ENCODE peak calls at places on chromosomes 12 and 14, in eight cellular contexts. H is heart right ventricle; N is left lung; U is effector memory CD4-positive, alpha-beta T cell; Q is pancreas; A is AG04450; F is testis; L is uterus. E is an unnamed sample.

GRCh38 chr12:24113701-24114100 is 164.2 kb upstream of the SOX5 start:
- DNase-seq in F (no peak), A (no peak), N (no peak), L (no peak), Q (no peak), U (no peak), H (no peak), E (no peak)

GRCh38 chr12:110636516-110636915 is 22.6 kb downstream of the TCTN1 start:
- DNase-seq in Q (no peak), F (no peak), A (no peak), U (no peak), H (no peak), L (no peak), N (no peak), E (no peak)

GRCh38 chr14:76456200-76456599 is 80.3 kb downstream of the ESRRB start:
- DNase-seq in H (no peak), A (no peak), Q (peak), L (no peak), U (no peak), F (peak), N (no peak), E (no peak)

GRCh38 chr14:25150934-25151790 is 101.2 kb upstream of the STXBP6 start:
- DNase-seq in F (no peak), Q (no peak), A (no peak), H (no peak), U (no peak), L (no peak), N (no peak), E (no peak)

GRCh38 chr12:30999723-31000122 is 73.2 kb downstream of the TSPAN11 start:
- DNase-seq in L (no peak), A (no peak), Q (no peak), F (no peak), N (no peak), H (no peak), U (no peak), E (no peak)

GRCh38 chr12:79058342-79058741 is 193.8 kb downstream of the SYT1 start:
- DNase-seq in H (no peak), L (no peak), U (no peak), N (no peak), A (no peak), F (no peak), Q (no peak), E (no peak)

GRCh38 chr14:99747582-99748330 is 45.5 kb upstream of the EML1 start:
- DNase-seq in Q (no peak), H (no peak), U (no peak), L (no peak), N (no peak), A (no peak), F (no peak), E (no peak)

GRCh38 chr14:24398298-24398942 is 383 bp upstream of the NYNRIN start:
- DNase-seq in H (peak), Q (no peak), L (peak), F (no peak), N (no peak), U (no peak), A (no peak), E (no peak)

GRCh38 chr12:115709410-115710065 is 568.0 kb downstream of the MED13L start:
- DNase-seq in A (no peak), N (peak), F (peak), L (peak), U (no peak), H (peak), Q (peak), E (no peak)
- H3K4me3 ChIP-seq in A (no peak), N (no peak), F (no peak), L (no peak), U (no peak), H (no peak), Q (no peak), E (no peak)

GRCh38 chr14:71361874-71362273 is 454.6 kb downstream of the PCNX1 start:
- DNase-seq in F (no peak), Q (no peak), N (no peak), U (no peak), H (no peak), L (no peak), A (no peak), E (no peak)

GRCh38 chr14:71361335-71361734 is 454.1 kb downstream of the PCNX1 start:
- DNase-seq in L (no peak), Q (no peak), F (no peak), H (no peak), A (no peak), U (no peak), N (no peak), E (no peak)

GRCh38 chr14:71359823-71360222 is 452.6 kb downstream of the PCNX1 start:
- DNase-seq in U (no peak), A (no peak), H (no peak), Q (no peak), F (no peak), L (no peak), N (no peak), E (no peak)

GRCh38 chr14:71355324-71356201 is 448.3 kb downstream of the PCNX1 start:
- DNase-seq in L (peak), Q (peak), U (no peak), N (no peak), H (no peak), F (peak), A (no peak), E (no peak)

DNA sequence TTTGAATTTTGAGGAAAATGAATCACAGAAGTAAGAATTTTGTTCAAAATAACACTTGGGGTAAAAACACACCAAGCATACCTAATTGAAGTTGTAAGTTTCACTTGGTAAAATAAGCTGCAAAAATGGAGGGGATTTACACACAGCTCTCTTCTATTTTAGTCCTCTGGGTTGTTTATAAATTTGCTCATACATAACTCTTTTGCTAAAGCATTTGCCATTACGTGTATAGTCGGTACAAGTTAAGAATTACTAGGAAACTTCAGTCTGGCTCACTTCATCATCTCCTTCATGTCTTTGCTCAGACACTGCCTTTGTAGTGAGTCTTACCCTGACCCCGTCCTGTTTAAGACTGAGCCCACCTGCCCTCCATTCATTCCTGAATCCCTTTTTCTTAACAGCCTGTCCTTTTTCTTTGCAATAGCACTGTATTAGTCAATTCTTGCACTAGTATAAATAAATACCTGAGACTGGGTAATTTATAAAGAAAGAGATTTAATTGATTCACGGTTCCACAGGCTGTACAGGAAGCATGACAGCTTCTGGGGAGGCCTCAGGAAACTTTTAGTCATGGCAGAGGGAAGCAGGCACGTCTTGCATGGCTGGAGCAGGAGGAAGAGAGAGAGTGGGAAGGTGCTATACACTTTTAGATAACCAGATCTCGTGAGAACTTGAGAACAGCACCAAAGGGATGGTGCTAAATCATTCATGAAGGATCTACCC is 451.1 kb downstream of the PCNX1 start:
- DNase-seq in F (no peak), L (no peak), Q (no peak), A (peak), U (no peak), H (no peak), N (no peak), E (no peak)
- H3K27ac ChIP-seq in F (no peak), L (no peak), Q (no peak), A (peak), U (no peak), H (no peak), N (no peak), E (no peak)

GRCh38 chr12:25293596-25293995 is 42.9 kb upstream of the KRAS start:
- DNase-seq in L (no peak), U (no peak), Q (no peak), N (no peak), H (no peak), A (no peak), F (no peak), E (no peak)
- H3K4me3 ChIP-seq in L (no peak), U (no peak), Q (no peak), N (no peak), H (no peak), A (no peak), F (no peak), E (no peak)

DNA sequence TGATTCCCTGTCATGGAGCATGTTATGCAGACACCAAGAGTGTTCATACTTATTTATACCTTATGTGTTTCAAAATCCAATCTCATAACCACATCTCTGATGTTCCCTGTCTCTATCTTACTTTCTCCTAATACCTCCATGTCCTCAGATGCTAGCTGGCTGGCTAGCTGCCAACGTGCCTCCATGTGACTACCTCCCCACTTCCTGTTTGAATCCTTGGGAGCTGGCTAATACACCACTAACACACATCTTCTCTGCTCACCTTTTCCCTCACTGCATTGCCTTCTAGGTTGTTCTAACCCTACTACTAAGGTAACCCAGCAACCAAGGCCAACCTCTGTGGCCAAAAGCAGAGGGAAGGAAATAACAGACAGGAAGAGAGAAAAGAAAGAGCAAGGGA is 27.3 kb downstream of the TTC5 start:
- DNase-seq in Q (no peak), A (no peak), U (no peak), N (no peak), L (no peak), F (peak), H (peak), E (no peak)
- H3K27ac ChIP-seq in Q (no peak), A (no peak), U (no peak), N (no peak), L (no peak), F (no peak), H (no peak), E (no peak)

DNA sequence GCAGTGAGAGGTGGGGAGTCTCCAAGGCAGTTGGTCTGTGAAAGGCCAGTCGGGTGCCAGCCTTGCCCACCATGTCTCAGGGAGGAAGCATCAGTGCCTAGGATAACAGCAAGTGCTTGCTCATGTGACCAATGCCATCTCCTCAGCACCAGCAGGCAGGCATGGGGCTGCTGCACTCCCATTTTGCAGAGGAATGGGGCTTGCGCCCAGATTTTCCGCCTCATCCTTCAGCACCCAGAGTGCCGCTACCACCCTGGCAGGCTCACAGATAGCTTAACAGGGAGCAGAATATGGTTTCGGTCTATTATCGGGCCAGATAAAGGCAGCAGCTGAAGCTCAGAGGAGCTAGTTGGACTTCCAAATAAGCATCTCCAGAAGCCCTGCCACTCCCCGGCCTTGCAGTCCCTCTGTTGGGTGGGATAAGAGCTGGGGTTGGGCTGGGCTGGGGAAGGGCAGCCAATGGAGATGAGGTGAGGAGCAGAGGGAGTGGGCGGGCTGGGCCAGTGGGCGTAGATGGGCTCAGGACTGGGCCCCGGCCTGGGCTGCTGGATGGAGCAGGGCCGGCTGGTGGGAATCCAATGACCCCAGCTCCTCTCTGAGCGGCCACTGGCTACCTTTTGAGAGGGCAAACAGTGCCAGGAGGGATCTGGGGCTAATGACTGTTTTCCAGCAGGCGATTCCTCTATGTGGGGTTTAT is 8.4 kb upstream of the KRT80 start:
- DNase-seq in F (no peak), N (no peak), L (no peak), H (no peak), A (no peak), Q (no peak), U (no peak), E (no peak)
- H3K4me3 ChIP-seq in F (no peak), N (no peak), L (no peak), H (no peak), A (no peak), Q (no peak), U (no peak), E (no peak)

DNA sequence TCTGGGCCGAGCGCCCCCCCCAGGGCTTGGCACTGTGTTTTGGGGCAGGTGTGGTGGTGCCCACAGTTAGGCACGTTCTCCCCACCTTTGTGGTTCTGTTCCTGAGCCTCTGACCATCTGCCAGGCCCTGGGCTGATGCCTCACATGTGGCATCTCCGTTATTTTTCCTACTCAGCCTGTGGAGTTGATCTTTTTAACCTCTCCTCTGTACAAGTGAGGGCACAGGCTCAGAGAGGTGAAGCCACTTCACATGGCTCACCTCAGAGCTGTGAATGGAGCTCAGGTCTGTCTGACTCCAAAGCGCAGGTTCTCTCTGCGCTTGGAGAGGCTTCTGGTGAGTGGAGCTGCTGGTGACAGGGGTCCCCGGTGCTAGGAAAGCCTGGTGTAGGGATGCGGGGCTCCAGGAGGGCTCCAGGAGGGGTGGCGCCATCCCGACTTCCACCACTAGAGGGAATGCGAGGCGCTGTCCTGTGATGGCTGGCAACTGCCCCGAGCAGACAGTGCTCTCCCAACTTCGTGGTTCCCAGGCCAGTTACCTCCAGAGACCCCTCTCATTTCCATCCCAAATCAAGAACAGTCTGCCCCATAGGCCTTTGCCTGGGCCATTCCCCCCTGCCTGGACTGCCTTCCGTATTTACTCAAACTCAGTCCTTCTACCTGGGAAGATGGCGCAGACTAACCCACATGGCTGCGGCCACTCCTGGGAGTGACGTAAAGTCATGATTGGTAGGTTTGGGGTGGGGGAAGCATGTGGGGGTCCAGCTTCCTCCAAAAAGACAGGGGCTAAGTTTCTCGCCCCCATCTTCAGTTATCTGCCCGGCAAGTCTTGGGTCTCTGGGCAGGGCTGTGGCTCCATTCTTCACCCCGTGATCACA is 9.9 kb downstream of the BCL7A start:
- DNase-seq in N (no peak), H (peak), Q (peak), F (peak), U (no peak), A (no peak), L (peak), E (no peak)
- H3K27ac ChIP-seq in N (no peak), H (no peak), Q (no peak), F (no peak), U (no peak), A (no peak), L (no peak), E (no peak)